ENCODE peak calls at places on chromosomes 7 and 10, in seven cellular contexts. O is hippocampal formation, K is Calu3, X is activated gamma-delta T cell treated with Interleukin-2 at 50 U/mL for 16 hours, L is nephron progenitor cell, V is A549, C is RWPE1. E is an unnamed sample.
A peak's percentile ranks its signal among the peaks of the same experiment; 100 is the strongest.

GRCh38 chr7:139598642-139599041 is 75.2 kb downstream of the CLEC2L start:
- DNase-seq in V (no peak), L (no peak), X (no peak), K (peak; percentile 63), O (no peak), C (no peak), E (no peak)

GRCh38 chr10:97722980-97723379 is 9.4 kb downstream of the MARVELD1 start:
- DNase-seq in C (no peak), O (no peak), L (no peak), X (no peak), V (no peak), K (no peak), E (no peak)

GRCh38 chr10:14757394-14757793 is 17.3 kb downstream of the FAM107B start:
- DNase-seq in L (no peak), C (no peak), X (no peak), O (no peak), V (no peak), K (no peak), E (no peak)

GRCh38 chr10:109924947-109925620 is 1.8 kb upstream of the XPNPEP1 start:
- DNase-seq in K (no peak), X (no peak), O (no peak), C (no peak), V (no peak), L (no peak), E (no peak)

GRCh38 chr10:4826788-4827324 is 849 bp downstream of the AKR1E2 start:
- DNase-seq in V (no peak), K (no peak), X (no peak), C (no peak), O (no peak), L (no peak), E (no peak)

GRCh38 chr7:78151229-78151628 is 352.7 kb downstream of the PHTF2 start:
- DNase-seq in K (no peak), C (no peak), L (no peak), X (no peak), O (no peak), V (no peak), E (no peak)

GRCh38 chr7:154304740-154305679 is 252.8 kb downstream of the DPP6 start:
- DNase-seq in V (no peak), L (peak; percentile 62), K (no peak), O (peak; percentile 10), X (no peak), C (no peak), E (no peak)

GRCh38 chr10:32298066-32298812 is 48.7 kb downstream of the EPC1 start:
- DNase-seq in V (peak; percentile 68), X (no peak), O (no peak), K (no peak), L (no peak), C (peak; percentile 70), E (no peak)

GRCh38 chr7:22240904-22241571 is 115.9 kb downstream of the RAPGEF5 start:
- DNase-seq in X (no peak), V (no peak), K (no peak), C (no peak), O (no peak), L (no peak), E (no peak)

GRCh38 chr10:52499281-52499680 is 185.2 kb downstream of the DKK1 start:
- DNase-seq in X (no peak), L (no peak), K (no peak), C (no peak), O (no peak), V (no peak), E (no peak)

GRCh38 chr10:47027812-47028260 is 116.6 kb downstream of the PTPN20 start:
- DNase-seq in O (no peak), K (no peak), X (no peak), V (no peak), C (no peak), L (no peak), E (no peak)

GRCh38 chr10:35778344-35778743 is 136.2 kb upstream of the FZD8 start:
- DNase-seq in X (no peak), C (no peak), L (no peak), V (no peak), K (no peak), O (no peak), E (no peak)

GRCh38 chr10:47189802-47190201 is 110.2 kb upstream of the GDF10 start:
- DNase-seq in C (no peak), L (no peak), X (no peak), O (no peak), K (no peak), V (no peak), E (no peak)

GRCh38 chr7:46559194-46559576 is 638.1 kb upstream of the IGFBP3 start:
- DNase-seq in L (no peak), C (peak; percentile 13), K (no peak), V (no peak), O (no peak), X (no peak), E (no peak)

GRCh38 chr10:123295644-123296043 is 141.4 kb downstream of the BUB3 start:
- DNase-seq in C (no peak), X (no peak), K (no peak), L (no peak), O (no peak), V (no peak), E (no peak)

GRCh38 chr10:35324196-35324595 is 12.1 kb upstream of the CCNY start:
- DNase-seq in V (no peak), L (no peak), K (no peak), O (no peak), C (no peak), X (no peak), E (no peak)

GRCh38 chr10:71486465-71487114 is 89.9 kb downstream of the CDH23 start:
- DNase-seq in O (peak; percentile 21), X (no peak), L (peak; percentile 79), K (peak; percentile 83), V (no peak), C (no peak), E (peak; percentile 44)

GRCh38 chr10:132136689-132137088 is 50.1 kb upstream of the DPYSL4 start:
- DNase-seq in X (no peak), K (no peak), V (no peak), L (no peak), O (no peak), C (no peak), E (no peak)

GRCh38 chr10:49359349-49360231 is 36.3 kb downstream of the DRGX start:
- DNase-seq in L (peak; percentile 38), V (no peak), O (no peak), K (no peak), C (no peak), X (no peak), E (no peak)

GRCh38 chr10:114301951-114302710 is 63.1 kb downstream of the VWA2 start:
- DNase-seq in C (no peak), X (no peak), V (no peak), K (no peak), L (no peak), O (no peak), E (no peak)

GRCh38 chr7:25028370-25028971 is 48.5 kb upstream of the OSBPL3 start:
- DNase-seq in V (no peak), K (peak; percentile 68), X (no peak), C (peak; percentile 92), O (no peak), L (no peak), E (no peak)

GRCh38 chr7:16114071-16114470 is 307.3 kb downstream of the CRPPA start:
- DNase-seq in K (no peak), O (no peak), L (no peak), V (no peak), X (no peak), C (no peak), E (no peak)

GRCh38 chr10:112898540-112899395 is 51.3 kb upstream of the TCF7L2 start:
- DNase-seq in K (peak; percentile 47), V (peak; percentile 81), L (peak; percentile 38), X (no peak), C (no peak), O (no peak), E (no peak)

GRCh38 chr7:156494960-156495359 is 145.6 kb upstream of the RNF32 start:
- DNase-seq in L (no peak), V (no peak), K (no peak), O (no peak), X (no peak), C (no peak), E (no peak)

GRCh38 chr10:17562572-17562971 is 54.6 kb downstream of the HACD1 start:
- DNase-seq in L (no peak), O (no peak), K (no peak), X (no peak), V (no peak), C (no peak), E (no peak)

GRCh38 chr10:4980793-4981192 is 17.6 kb downstream of the AKR1C1 start:
- DNase-seq in V (no peak), O (no peak), C (no peak), K (no peak), L (no peak), X (no peak), E (no peak)

GRCh38 chr10:103276941-103277712 is at the start of gene INA:
- DNase-seq in K (peak; percentile 20), O (no peak), X (no peak), L (peak; percentile 74), V (peak; percentile 39), C (peak; percentile 55), E (peak; percentile 48)

GRCh38 chr10:114043532-114044250 is at the start of gene ADRB1:
- DNase-seq in L (peak; percentile 80), V (peak; percentile 86), O (peak; percentile 76), X (peak; percentile 17), K (peak; percentile 78), C (peak; percentile 87), E (no peak)

GRCh38 chr7:33904680-33905388 is 505 bp upstream of the BMPER start:
- DNase-seq in V (peak; percentile 48), O (peak; percentile 29), L (peak; percentile 70), K (peak; percentile 66), X (no peak), C (peak; percentile 20), E (peak; percentile 44)

GRCh38 chr10:102133373-102134195 is 744 bp downstream of the PPRC1 start:
- DNase-seq in L (peak; percentile 67), C (peak; percentile 91), O (peak; percentile 64), K (peak; percentile 69), X (peak; percentile 31), V (peak; percentile 90), E (peak; percentile 66)

GRCh38 chr7:97639036-97639435 is 92.8 kb upstream of the TAC1 start:
- DNase-seq in O (no peak), C (no peak), V (no peak), K (no peak), L (no peak), X (no peak), E (no peak)

GRCh38 chr10:94274142-94274787 is 88.5 kb downstream of the NOC3L start:
- DNase-seq in K (no peak), V (no peak), X (no peak), L (no peak), C (no peak), O (no peak), E (no peak)

GRCh38 chr7:30556854-30557644 is 37.6 kb upstream of the GARS1 start:
- DNase-seq in K (no peak), V (no peak), L (no peak), X (no peak), O (no peak), C (peak; percentile 48), E (no peak)

GRCh38 chr7:3128857-3129256 is 85.2 kb upstream of the CARD11 start:
- DNase-seq in K (no peak), C (no peak), O (no peak), X (no peak), V (no peak), L (no peak), E (no peak)

GRCh38 chr10:124517466-124517865 is 55.8 kb downstream of the LHPP start:
- DNase-seq in K (no peak), V (no peak), X (no peak), O (peak; percentile 16), C (no peak), L (no peak), E (no peak)

GRCh38 chr10:77583527-77583926 is 54.1 kb downstream of the KCNMA1 start:
- DNase-seq in L (no peak), X (no peak), K (no peak), O (no peak), V (no peak), C (no peak), E (no peak)

GRCh38 chr10:6542999-6543430 is 37.1 kb downstream of the PRKCQ start:
- DNase-seq in O (no peak), V (no peak), K (no peak), C (no peak), L (no peak), X (peak; percentile 51), E (peak; percentile 63)

GRCh38 chr7:120987683-120988590 is 574 bp upstream of the CPED1 start:
- DNase-seq in X (peak; percentile 82), C (peak; percentile 77), V (peak; percentile 58), L (peak; percentile 84), K (peak; percentile 89), O (peak; percentile 77), E (peak; percentile 84)

E was measured in activated naive CD8-positive, alpha-beta T cell treated with anti-CD3 and anti-CD28 coated beads, Interleukin-2, amount 10 ng/mL, durations not matched to agents 7 days and 5 days.